ENCODE peak calls at places on chromosome 18, in six cellular contexts. One of them, this sample, is unnamed.

GRCh38 chr18:35024965-35025364 is 16.2 kb upstream of the MAPRE2 start:
- DNase-seq in K562: no peak
- DNase-seq in GM23248: peak
- DNase-seq in neural progenitor cell: no peak
- DNase-seq in hepatocyte: peak
- DNase-seq in HCT116: no peak
- DNase-seq in this sample: no peak

GRCh38 chr18:41939326-41939725 is 15.7 kb upstream of the PIK3C3 start:
- DNase-seq in K562: no peak
- DNase-seq in GM23248: peak
- DNase-seq in neural progenitor cell: no peak
- DNase-seq in hepatocyte: no peak
- DNase-seq in HCT116: no peak
- DNase-seq in this sample: no peak

GRCh38 chr18:703660-704018 is 8.8 kb downstream of the ENOSF1 start:
- DNase-seq in K562: no peak
- DNase-seq in GM23248: no peak
- DNase-seq in neural progenitor cell: no peak
- DNase-seq in hepatocyte: no peak
- DNase-seq in HCT116: no peak
- DNase-seq in this sample: no peak

GRCh38 chr18:62366992-62367391 is 41.9 kb downstream of the TNFRSF11A start:
- DNase-seq in K562: no peak
- DNase-seq in GM23248: no peak
- DNase-seq in neural progenitor cell: no peak
- DNase-seq in hepatocyte: no peak
- DNase-seq in HCT116: no peak
- DNase-seq in this sample: no peak

GRCh38 chr18:65876310-65876709 is 125.5 kb downstream of the CDH7 start:
- DNase-seq in K562: no peak
- DNase-seq in GM23248: no peak
- DNase-seq in neural progenitor cell: no peak
- DNase-seq in hepatocyte: no peak
- DNase-seq in HCT116: no peak
- DNase-seq in this sample: no peak

GRCh38 chr18:68944330-68944729 is 146.4 kb downstream of the CCDC102B start:
- DNase-seq in K562: no peak
- DNase-seq in GM23248: no peak
- DNase-seq in neural progenitor cell: no peak
- DNase-seq in hepatocyte: no peak
- DNase-seq in HCT116: no peak
- DNase-seq in this sample: no peak

GRCh38 chr18:59536181-59536580 is 161.0 kb downstream of the CCBE1 start:
- DNase-seq in K562: no peak
- DNase-seq in GM23248: peak
- DNase-seq in neural progenitor cell: no peak
- DNase-seq in hepatocyte: no peak
- DNase-seq in HCT116: no peak
- DNase-seq in this sample: no peak

GRCh38 chr18:75213610-75214009 is 3.0 kb downstream of the TSHZ1 start:
- DNase-seq in K562: no peak
- DNase-seq in GM23248: peak
- DNase-seq in neural progenitor cell: no peak
- DNase-seq in hepatocyte: no peak
- DNase-seq in HCT116: no peak
- DNase-seq in this sample: no peak

GRCh38 chr18:59837586-59837985 is 62.2 kb upstream of the PMAIP1 start:
- DNase-seq in K562: peak
- DNase-seq in GM23248: peak
- DNase-seq in neural progenitor cell: peak
- DNase-seq in hepatocyte: peak
- DNase-seq in HCT116: peak
- DNase-seq in this sample: peak

GRCh38 chr18:68462148-68462547 is 252.8 kb downstream of the TMX3 start:
- DNase-seq in K562: no peak
- DNase-seq in GM23248: no peak
- DNase-seq in neural progenitor cell: no peak
- DNase-seq in hepatocyte: no peak
- DNase-seq in HCT116: no peak
- DNase-seq in this sample: no peak

GRCh38 chr18:35393716-35394115 is 16.6 kb upstream of the ZNF396 start:
- DNase-seq in K562: no peak
- DNase-seq in GM23248: no peak
- DNase-seq in neural progenitor cell: no peak
- DNase-seq in hepatocyte: no peak
- DNase-seq in HCT116: no peak
- DNase-seq in this sample: no peak

GRCh38 chr18:14963246-14963645 is 215.3 kb downstream of the ANKRD30B start:
- DNase-seq in K562: no peak
- DNase-seq in GM23248: no peak
- DNase-seq in neural progenitor cell: no peak
- DNase-seq in hepatocyte: no peak
- DNase-seq in HCT116: no peak
- DNase-seq in this sample: no peak

GRCh38 chr18:79744625-79745024 is 53.1 kb upstream of the KCNG2 start:
- DNase-seq in K562: no peak
- DNase-seq in GM23248: no peak
- DNase-seq in neural progenitor cell: no peak
- DNase-seq in hepatocyte: no peak
- DNase-seq in HCT116: no peak
- DNase-seq in this sample: no peak

GRCh38 chr18:9802175-9802747 is 83.5 kb upstream of the TXNDC2 start:
- DNase-seq in K562: no peak
- DNase-seq in GM23248: no peak
- DNase-seq in neural progenitor cell: no peak
- DNase-seq in hepatocyte: no peak
- DNase-seq in HCT116: no peak
- DNase-seq in this sample: no peak

GRCh38 chr18:68152770-68153169 is 562.1 kb downstream of the TMX3 start:
- DNase-seq in K562: no peak
- DNase-seq in GM23248: no peak
- DNase-seq in neural progenitor cell: peak
- DNase-seq in hepatocyte: no peak
- DNase-seq in HCT116: no peak
- DNase-seq in this sample: no peak

GRCh38 chr18:28963481-28963880 is 786.6 kb upstream of the CDH2 start:
- DNase-seq in K562: no peak
- DNase-seq in GM23248: peak
- DNase-seq in neural progenitor cell: no peak
- DNase-seq in hepatocyte: no peak
- DNase-seq in HCT116: no peak
- DNase-seq in this sample: no peak

GRCh38 chr18:9612215-9612830 is 2.0 kb downstream of the PPP4R1 start:
- DNase-seq in K562: peak
- DNase-seq in GM23248: peak
- DNase-seq in neural progenitor cell: peak
- DNase-seq in hepatocyte: peak
- DNase-seq in HCT116: peak
- DNase-seq in this sample: peak

GRCh38 chr18:49249523-49249922 is 210.9 kb downstream of the DYM start:
- DNase-seq in K562: no peak
- DNase-seq in GM23248: peak
- DNase-seq in neural progenitor cell: no peak
- DNase-seq in hepatocyte: no peak
- DNase-seq in HCT116: no peak
- DNase-seq in this sample: no peak
- H3K4me2 ChIP-seq in K562: no peak
- H3K4me2 ChIP-seq in GM23248: peak
- H3K4me2 ChIP-seq in neural progenitor cell: no peak
- H3K4me2 ChIP-seq in hepatocyte: no peak
- H3K4me2 ChIP-seq in HCT116: no peak
- H3K4me2 ChIP-seq in this sample: peak

DNA sequence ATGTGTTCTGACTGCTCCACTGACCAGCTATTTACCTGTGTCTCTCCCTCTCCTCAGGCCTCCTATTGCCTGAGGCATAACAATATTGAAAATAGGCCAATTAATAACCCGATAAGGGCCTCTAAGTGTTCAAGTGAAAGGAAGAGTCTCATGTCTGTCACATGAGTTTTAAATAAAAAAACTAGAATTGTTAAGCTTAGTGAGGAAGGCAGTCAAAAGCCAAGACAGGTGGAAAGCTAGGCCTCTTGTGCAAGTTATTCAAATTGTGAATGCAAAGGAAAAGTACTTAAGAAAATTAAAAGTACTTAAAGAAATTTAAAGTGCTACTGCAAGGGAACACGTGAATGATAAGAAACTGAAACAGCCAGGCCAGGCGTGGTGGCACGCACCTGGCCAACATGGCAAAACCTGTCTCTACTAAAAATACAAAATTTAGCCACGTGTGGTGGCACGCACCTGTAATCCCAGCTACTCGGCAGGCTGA is 44.9 kb upstream of the TAF4B start:
- DNase-seq in K562: no peak
- DNase-seq in GM23248: no peak
- DNase-seq in neural progenitor cell: no peak
- DNase-seq in hepatocyte: no peak
- DNase-seq in HCT116: no peak
- DNase-seq in this sample: no peak
- H3K4me2 ChIP-seq in K562: no peak
- H3K4me2 ChIP-seq in GM23248: no peak
- H3K4me2 ChIP-seq in neural progenitor cell: no peak
- H3K4me2 ChIP-seq in hepatocyte: no peak
- H3K4me2 ChIP-seq in HCT116: no peak
- H3K4me2 ChIP-seq in this sample: no peak

DNA sequence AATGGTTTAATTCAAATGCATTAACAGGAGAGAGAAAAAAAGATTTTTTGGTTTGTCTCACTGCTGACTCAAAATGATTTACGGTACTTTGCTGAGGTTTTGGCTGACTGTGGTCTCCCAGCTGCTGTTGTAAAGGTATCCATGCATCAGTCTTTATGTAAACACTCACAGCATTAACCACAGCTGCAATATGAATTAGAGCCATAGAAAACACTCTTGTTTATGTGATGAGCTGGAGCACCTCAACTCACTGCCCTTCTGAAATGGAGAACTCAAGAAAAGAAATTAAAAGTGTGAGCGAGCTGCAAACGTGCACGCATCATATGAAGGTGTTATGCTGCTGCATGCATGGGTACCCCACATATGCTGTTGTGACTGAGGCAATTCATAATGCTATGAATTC is 220.4 kb downstream of the PIEZO2 start:
- DNase-seq in K562: no peak
- DNase-seq in GM23248: peak
- DNase-seq in neural progenitor cell: no peak
- DNase-seq in hepatocyte: no peak
- DNase-seq in HCT116: no peak
- DNase-seq in this sample: no peak
- H3K4me2 ChIP-seq in K562: no peak
- H3K4me2 ChIP-seq in GM23248: peak
- H3K4me2 ChIP-seq in neural progenitor cell: no peak
- H3K4me2 ChIP-seq in hepatocyte: peak
- H3K4me2 ChIP-seq in HCT116: no peak
- H3K4me2 ChIP-seq in this sample: no peak

GRCh38 chr18:45958027-45958426 is 9.1 kb downstream of the EPG5 start:
- DNase-seq in K562: no peak
- DNase-seq in GM23248: no peak
- DNase-seq in neural progenitor cell: no peak
- DNase-seq in hepatocyte: no peak
- DNase-seq in HCT116: no peak
- DNase-seq in this sample: no peak

GRCh38 chr18:45962461-45962860 is 4.7 kb downstream of the EPG5 start:
- DNase-seq in K562: peak
- DNase-seq in GM23248: peak
- DNase-seq in neural progenitor cell: no peak
- DNase-seq in hepatocyte: peak
- DNase-seq in HCT116: no peak
- DNase-seq in this sample: peak

GRCh38 chr18:45958730-45959129 is 8.4 kb downstream of the EPG5 start:
- DNase-seq in K562: no peak
- DNase-seq in GM23248: peak
- DNase-seq in neural progenitor cell: no peak
- DNase-seq in hepatocyte: no peak
- DNase-seq in HCT116: no peak
- DNase-seq in this sample: no peak

GRCh38 chr18:45954070-45954712 is 12.9 kb downstream of the EPG5 start:
- DNase-seq in K562: no peak
- DNase-seq in GM23248: peak
- DNase-seq in neural progenitor cell: no peak
- DNase-seq in hepatocyte: peak
- DNase-seq in HCT116: peak
- DNase-seq in this sample: peak

GRCh38 chr18:45957100-45957499 is 10.0 kb downstream of the EPG5 start:
- DNase-seq in K562: no peak
- DNase-seq in GM23248: peak
- DNase-seq in neural progenitor cell: no peak
- DNase-seq in hepatocyte: no peak
- DNase-seq in HCT116: no peak
- DNase-seq in this sample: no peak
- H3K4me2 ChIP-seq in K562: no peak
- H3K4me2 ChIP-seq in GM23248: peak
- H3K4me2 ChIP-seq in neural progenitor cell: no peak
- H3K4me2 ChIP-seq in hepatocyte: no peak
- H3K4me2 ChIP-seq in HCT116: no peak
- H3K4me2 ChIP-seq in this sample: no peak